ENCODE peak calls at places on chromosome 13, in five cellular contexts. One of them, this sample, is unnamed.

GRCh38 chr13:32645854-32646253 is 59.6 kb downstream of the PDS5B start:
- DNase-seq in T-helper 1 cell: no peak
- DNase-seq in stimulated activated CD8-positive, alpha-beta memory T cell treated with anti-CD3 and anti-CD28 coated beads, Interleukin-15, amount 100 ng/mL, for 4 hours: no peak
- DNase-seq in cardiac fibroblast: no peak
- DNase-seq in activated naive CD4-positive, alpha-beta T cell treated with anti-CD3 and anti-CD28 coated beads, Interleukin-2, amount 50 U/mL, for 16 hours: no peak
- DNase-seq in this sample: no peak

GRCh38 chr13:59863621-59864020 is 300.1 kb downstream of the DIAPH3 start:
- DNase-seq in T-helper 1 cell: no peak
- DNase-seq in stimulated activated CD8-positive, alpha-beta memory T cell treated with anti-CD3 and anti-CD28 coated beads, Interleukin-15, amount 100 ng/mL, for 4 hours: no peak
- DNase-seq in cardiac fibroblast: no peak
- DNase-seq in activated naive CD4-positive, alpha-beta T cell treated with anti-CD3 and anti-CD28 coated beads, Interleukin-2, amount 50 U/mL, for 16 hours: no peak
- DNase-seq in this sample: no peak

GRCh38 chr13:58712191-58712590 is 1080.6 kb downstream of the PCDH17 start:
- DNase-seq in T-helper 1 cell: no peak
- DNase-seq in stimulated activated CD8-positive, alpha-beta memory T cell treated with anti-CD3 and anti-CD28 coated beads, Interleukin-15, amount 100 ng/mL, for 4 hours: no peak
- DNase-seq in cardiac fibroblast: no peak
- DNase-seq in activated naive CD4-positive, alpha-beta T cell treated with anti-CD3 and anti-CD28 coated beads, Interleukin-2, amount 50 U/mL, for 16 hours: no peak
- DNase-seq in this sample: no peak

GRCh38 chr13:74114202-74114601 is 20.0 kb downstream of the KLF12 start:
- DNase-seq in T-helper 1 cell: no peak
- DNase-seq in stimulated activated CD8-positive, alpha-beta memory T cell treated with anti-CD3 and anti-CD28 coated beads, Interleukin-15, amount 100 ng/mL, for 4 hours: no peak
- DNase-seq in cardiac fibroblast: no peak
- DNase-seq in activated naive CD4-positive, alpha-beta T cell treated with anti-CD3 and anti-CD28 coated beads, Interleukin-2, amount 50 U/mL, for 16 hours: no peak
- DNase-seq in this sample: no peak

GRCh38 chr13:21058361-21058760 is 3.0 kb downstream of the LATS2 start:
- DNase-seq in T-helper 1 cell: no peak
- DNase-seq in stimulated activated CD8-positive, alpha-beta memory T cell treated with anti-CD3 and anti-CD28 coated beads, Interleukin-15, amount 100 ng/mL, for 4 hours: no peak
- DNase-seq in cardiac fibroblast: peak
- DNase-seq in activated naive CD4-positive, alpha-beta T cell treated with anti-CD3 and anti-CD28 coated beads, Interleukin-2, amount 50 U/mL, for 16 hours: no peak
- DNase-seq in this sample: no peak

GRCh38 chr13:80906860-80907259 is 565.9 kb upstream of the SPRY2 start:
- DNase-seq in T-helper 1 cell: no peak
- DNase-seq in stimulated activated CD8-positive, alpha-beta memory T cell treated with anti-CD3 and anti-CD28 coated beads, Interleukin-15, amount 100 ng/mL, for 4 hours: no peak
- DNase-seq in cardiac fibroblast: no peak
- DNase-seq in activated naive CD4-positive, alpha-beta T cell treated with anti-CD3 and anti-CD28 coated beads, Interleukin-2, amount 50 U/mL, for 16 hours: no peak
- DNase-seq in this sample: no peak

GRCh38 chr13:61255035-61255796 is 160.4 kb downstream of the PCDH20 start:
- DNase-seq in T-helper 1 cell: no peak
- DNase-seq in stimulated activated CD8-positive, alpha-beta memory T cell treated with anti-CD3 and anti-CD28 coated beads, Interleukin-15, amount 100 ng/mL, for 4 hours: no peak
- DNase-seq in cardiac fibroblast: peak
- DNase-seq in activated naive CD4-positive, alpha-beta T cell treated with anti-CD3 and anti-CD28 coated beads, Interleukin-2, amount 50 U/mL, for 16 hours: no peak
- DNase-seq in this sample: no peak

GRCh38 chr13:111474136-111475002 is 153.9 kb downstream of the TEX29 start:
- DNase-seq in T-helper 1 cell: no peak
- DNase-seq in stimulated activated CD8-positive, alpha-beta memory T cell treated with anti-CD3 and anti-CD28 coated beads, Interleukin-15, amount 100 ng/mL, for 4 hours: no peak
- DNase-seq in cardiac fibroblast: peak
- DNase-seq in activated naive CD4-positive, alpha-beta T cell treated with anti-CD3 and anti-CD28 coated beads, Interleukin-2, amount 50 U/mL, for 16 hours: no peak
- DNase-seq in this sample: no peak

GRCh38 chr13:43537124-43537523 is 249.6 kb downstream of the ENOX1 start:
- DNase-seq in T-helper 1 cell: no peak
- DNase-seq in stimulated activated CD8-positive, alpha-beta memory T cell treated with anti-CD3 and anti-CD28 coated beads, Interleukin-15, amount 100 ng/mL, for 4 hours: no peak
- DNase-seq in cardiac fibroblast: peak
- DNase-seq in activated naive CD4-positive, alpha-beta T cell treated with anti-CD3 and anti-CD28 coated beads, Interleukin-2, amount 50 U/mL, for 16 hours: no peak
- DNase-seq in this sample: no peak

GRCh38 chr13:102484329-102484728 is 82.5 kb upstream of the FGF14 start:
- DNase-seq in T-helper 1 cell: no peak
- DNase-seq in stimulated activated CD8-positive, alpha-beta memory T cell treated with anti-CD3 and anti-CD28 coated beads, Interleukin-15, amount 100 ng/mL, for 4 hours: no peak
- DNase-seq in cardiac fibroblast: peak
- DNase-seq in activated naive CD4-positive, alpha-beta T cell treated with anti-CD3 and anti-CD28 coated beads, Interleukin-2, amount 50 U/mL, for 16 hours: no peak
- DNase-seq in this sample: no peak